ENCODE peak calls at places on chromosomes 7 and 10, in six cellular contexts. One of them, this sample, is unnamed. For H3K36me3, the result is how much of the 10 kb centered on the place peaks cover.

GRCh38 chr7:97971120-97971989 is 18.6 kb downstream of the OCM2 start:
- DNase-seq in GM06990: peak
- DNase-seq in heart left ventricle: no peak
- DNase-seq in HCT116: no peak
- DNase-seq in brain microvascular endothelial cell: peak
- DNase-seq in CD8-positive, alpha-beta memory T cell: no peak
- DNase-seq in this sample: no peak

GRCh38 chr7:27113991-27114866 is 11.7 kb upstream of the HOXA2 start:
- DNase-seq in GM06990: no peak
- DNase-seq in heart left ventricle: no peak
- DNase-seq in HCT116: no peak
- DNase-seq in brain microvascular endothelial cell: no peak
- DNase-seq in CD8-positive, alpha-beta memory T cell: no peak
- DNase-seq in this sample: peak

GRCh38 chr10:113272511-113272910 is 280.3 kb upstream of the HABP2 start:
- DNase-seq in GM06990: no peak
- DNase-seq in heart left ventricle: no peak
- DNase-seq in HCT116: no peak
- DNase-seq in brain microvascular endothelial cell: no peak
- DNase-seq in CD8-positive, alpha-beta memory T cell: no peak
- DNase-seq in this sample: no peak

GRCh38 chr7:33678675-33679335 is 226.5 kb upstream of the BMPER start:
- DNase-seq in GM06990: no peak
- DNase-seq in heart left ventricle: no peak
- DNase-seq in HCT116: no peak
- DNase-seq in brain microvascular endothelial cell: no peak
- DNase-seq in CD8-positive, alpha-beta memory T cell: no peak
- DNase-seq in this sample: no peak

GRCh38 chr7:20404371-20404770 is 73.7 kb downstream of the ITGB8 start:
- DNase-seq in GM06990: no peak
- DNase-seq in heart left ventricle: no peak
- DNase-seq in HCT116: no peak
- DNase-seq in brain microvascular endothelial cell: no peak
- DNase-seq in CD8-positive, alpha-beta memory T cell: no peak
- DNase-seq in this sample: no peak

GRCh38 chr7:4833691-4834600 is 27.9 kb downstream of the PAPOLB start:
- DNase-seq in GM06990: no peak
- DNase-seq in heart left ventricle: no peak
- DNase-seq in HCT116: no peak
- DNase-seq in brain microvascular endothelial cell: no peak
- DNase-seq in CD8-positive, alpha-beta memory T cell: no peak
- DNase-seq in this sample: no peak

GRCh38 chr10:1652151-1652550 is 85.2 kb downstream of the ADARB2 start:
- DNase-seq in GM06990: no peak
- DNase-seq in heart left ventricle: no peak
- DNase-seq in HCT116: no peak
- DNase-seq in brain microvascular endothelial cell: no peak
- DNase-seq in CD8-positive, alpha-beta memory T cell: no peak
- DNase-seq in this sample: no peak

GRCh38 chr7:48244902-48245301 is 73.6 kb downstream of the ABCA13 start:
- DNase-seq in GM06990: no peak
- DNase-seq in heart left ventricle: peak
- DNase-seq in HCT116: no peak
- DNase-seq in brain microvascular endothelial cell: peak
- DNase-seq in CD8-positive, alpha-beta memory T cell: no peak
- DNase-seq in this sample: no peak

GRCh38 chr10:3692331-3692860 is 92.6 kb downstream of the KLF6 start:
- DNase-seq in GM06990: no peak
- DNase-seq in heart left ventricle: no peak
- DNase-seq in HCT116: no peak
- DNase-seq in brain microvascular endothelial cell: no peak
- DNase-seq in CD8-positive, alpha-beta memory T cell: no peak
- DNase-seq in this sample: no peak

GRCh38 chr10:2681911-2682310 is 385.4 kb upstream of the PFKP start:
- DNase-seq in GM06990: no peak
- DNase-seq in heart left ventricle: no peak
- DNase-seq in HCT116: no peak
- DNase-seq in brain microvascular endothelial cell: no peak
- DNase-seq in CD8-positive, alpha-beta memory T cell: no peak
- DNase-seq in this sample: no peak

GRCh38 chr7:82865856-82866255 is 296.8 kb downstream of the PCLO start:
- DNase-seq in GM06990: no peak
- DNase-seq in heart left ventricle: no peak
- DNase-seq in HCT116: no peak
- DNase-seq in brain microvascular endothelial cell: no peak
- DNase-seq in CD8-positive, alpha-beta memory T cell: no peak
- DNase-seq in this sample: no peak

GRCh38 chr7:45923290-45923689 is 2.2 kb upstream of the IGFBP3 start:
- DNase-seq in GM06990: peak
- DNase-seq in heart left ventricle: peak
- DNase-seq in HCT116: no peak
- DNase-seq in brain microvascular endothelial cell: peak
- DNase-seq in CD8-positive, alpha-beta memory T cell: peak
- DNase-seq in this sample: peak

GRCh38 chr10:71009031-71009605 is 120.8 kb upstream of the PCBD1 start:
- DNase-seq in GM06990: no peak
- DNase-seq in heart left ventricle: no peak
- DNase-seq in HCT116: no peak
- DNase-seq in brain microvascular endothelial cell: no peak
- DNase-seq in CD8-positive, alpha-beta memory T cell: no peak
- DNase-seq in this sample: no peak
- H3K36me3 ChIP-seq in GM06990: under half
- H3K36me3 ChIP-seq in heart left ventricle: under half
- H3K36me3 ChIP-seq in HCT116: under half
- H3K36me3 ChIP-seq in brain microvascular endothelial cell: under half
- H3K36me3 ChIP-seq in CD8-positive, alpha-beta memory T cell: under half
- H3K36me3 ChIP-seq in this sample: under half

DNA sequence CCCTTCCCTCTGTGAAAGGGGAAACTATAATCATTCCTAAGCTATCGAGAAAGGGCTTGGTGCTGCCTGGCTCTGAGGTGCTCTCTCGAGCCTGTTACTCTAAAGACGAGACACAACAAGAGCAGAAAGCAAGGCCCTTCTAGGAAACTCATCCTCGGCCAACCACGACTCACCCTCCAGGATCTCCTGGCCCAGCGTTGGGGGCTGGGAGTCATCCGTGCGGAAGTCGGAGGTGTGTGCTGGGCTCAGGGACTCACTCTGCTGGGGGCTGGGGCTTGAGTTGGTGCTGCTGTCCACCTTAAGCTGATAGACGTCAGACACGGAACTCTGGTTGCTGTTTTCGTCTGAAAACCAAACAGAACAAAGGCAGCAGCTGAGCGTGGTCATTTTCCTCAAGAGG is 17.6 kb upstream of the BAZ1B start:
- DNase-seq in GM06990: no peak
- DNase-seq in heart left ventricle: no peak
- DNase-seq in HCT116: no peak
- DNase-seq in brain microvascular endothelial cell: no peak
- DNase-seq in CD8-positive, alpha-beta memory T cell: no peak
- DNase-seq in this sample: no peak
- H3K36me3 ChIP-seq in GM06990: under half
- H3K36me3 ChIP-seq in heart left ventricle: half or more
- H3K36me3 ChIP-seq in HCT116: under half
- H3K36me3 ChIP-seq in brain microvascular endothelial cell: half or more
- H3K36me3 ChIP-seq in CD8-positive, alpha-beta memory T cell: half or more
- H3K36me3 ChIP-seq in this sample: half or more

DNA sequence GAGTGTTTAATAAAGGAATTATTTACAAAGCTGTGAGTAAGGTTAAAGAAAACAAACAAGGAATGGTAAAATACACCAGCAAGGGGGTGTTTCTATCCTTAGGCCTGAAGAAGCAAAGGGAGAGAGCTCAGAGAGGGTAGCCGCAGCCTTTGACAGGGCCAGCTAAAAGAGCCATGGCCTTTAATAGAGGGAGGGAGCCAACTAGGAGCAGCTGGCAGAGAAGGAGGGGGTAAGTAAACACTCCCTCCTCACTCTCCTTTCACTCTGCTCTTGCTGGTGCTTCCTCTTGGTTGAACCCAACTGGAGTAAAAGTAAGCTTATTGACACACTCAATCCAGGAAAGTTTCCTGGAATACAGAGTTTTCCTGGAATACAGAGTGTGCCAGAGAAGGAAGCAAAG is 87.5 kb downstream of the CH25H start:
- DNase-seq in GM06990: no peak
- DNase-seq in heart left ventricle: no peak
- DNase-seq in HCT116: no peak
- DNase-seq in brain microvascular endothelial cell: no peak
- DNase-seq in CD8-positive, alpha-beta memory T cell: no peak
- DNase-seq in this sample: no peak
- H3K36me3 ChIP-seq in GM06990: under half
- H3K36me3 ChIP-seq in heart left ventricle: under half
- H3K36me3 ChIP-seq in HCT116: under half
- H3K36me3 ChIP-seq in brain microvascular endothelial cell: under half
- H3K36me3 ChIP-seq in CD8-positive, alpha-beta memory T cell: under half
- H3K36me3 ChIP-seq in this sample: under half

DNA sequence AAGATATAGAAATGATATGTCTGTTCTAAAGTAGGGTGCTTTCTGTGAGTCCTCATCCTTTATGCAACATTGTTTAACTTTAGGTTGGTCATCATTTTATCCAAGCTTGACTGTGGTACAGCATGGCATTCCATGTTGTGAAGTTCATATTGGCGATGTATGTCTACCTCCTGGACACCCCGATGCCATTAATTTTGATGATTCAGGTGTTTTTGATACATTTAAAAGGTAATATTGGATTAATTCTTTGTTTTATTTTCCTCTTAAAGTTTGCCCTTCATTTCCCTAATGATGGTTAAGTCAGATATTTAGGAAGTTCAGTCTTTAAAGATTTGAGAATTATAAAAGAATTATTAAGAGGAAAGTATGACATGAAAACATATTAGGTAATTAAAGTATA is 21.3 kb downstream of the HBP1 start:
- DNase-seq in GM06990: no peak
- DNase-seq in heart left ventricle: no peak
- DNase-seq in HCT116: no peak
- DNase-seq in brain microvascular endothelial cell: no peak
- DNase-seq in CD8-positive, alpha-beta memory T cell: no peak
- DNase-seq in this sample: no peak
- H3K36me3 ChIP-seq in GM06990: under half
- H3K36me3 ChIP-seq in heart left ventricle: half or more
- H3K36me3 ChIP-seq in HCT116: under half
- H3K36me3 ChIP-seq in brain microvascular endothelial cell: under half
- H3K36me3 ChIP-seq in CD8-positive, alpha-beta memory T cell: half or more
- H3K36me3 ChIP-seq in this sample: half or more

DNA sequence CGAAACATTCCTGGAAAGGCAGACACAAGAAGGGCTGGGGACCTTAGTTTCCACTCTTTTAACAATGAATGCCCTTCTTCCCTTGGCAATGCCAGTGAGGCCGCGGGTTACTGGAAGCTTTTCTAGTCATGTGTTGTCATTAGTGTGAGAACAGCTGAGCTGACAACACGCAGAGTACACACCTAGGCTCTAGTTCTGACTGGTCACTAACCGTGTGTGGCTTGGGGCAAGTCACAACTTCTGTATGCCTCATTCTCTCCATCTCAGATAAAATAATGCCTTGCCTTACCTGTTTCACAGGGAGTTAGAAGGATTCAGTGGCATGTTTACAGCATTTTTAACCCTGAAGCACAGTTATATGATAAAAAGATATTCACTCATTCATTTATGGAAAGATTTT is 31.7 kb downstream of the FBH1 start:
- DNase-seq in GM06990: no peak
- DNase-seq in heart left ventricle: no peak
- DNase-seq in HCT116: no peak
- DNase-seq in brain microvascular endothelial cell: no peak
- DNase-seq in CD8-positive, alpha-beta memory T cell: no peak
- DNase-seq in this sample: no peak
- H3K36me3 ChIP-seq in GM06990: under half
- H3K36me3 ChIP-seq in heart left ventricle: half or more
- H3K36me3 ChIP-seq in HCT116: half or more
- H3K36me3 ChIP-seq in brain microvascular endothelial cell: half or more
- H3K36me3 ChIP-seq in CD8-positive, alpha-beta memory T cell: half or more
- H3K36me3 ChIP-seq in this sample: half or more

DNA sequence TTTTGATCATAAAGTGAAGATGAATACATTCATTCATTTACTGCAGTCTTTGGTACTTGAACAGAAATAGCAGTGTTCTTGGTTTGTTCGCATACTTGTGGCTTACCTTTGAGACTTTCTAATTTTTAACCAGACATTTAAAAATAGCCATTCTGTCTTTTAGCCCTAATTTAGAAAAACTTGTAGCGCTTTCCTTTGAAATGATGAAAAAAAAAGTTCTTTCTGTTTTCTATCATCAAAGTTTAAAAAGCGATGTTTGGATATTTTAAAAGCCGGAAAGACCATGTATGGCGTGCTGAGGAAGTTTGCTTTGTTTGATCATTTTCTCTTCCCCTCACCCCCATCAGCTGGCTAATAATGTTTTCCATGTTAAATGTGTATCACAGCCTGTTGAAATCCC is 116.3 kb downstream of the CUX1 start:
- DNase-seq in GM06990: peak
- DNase-seq in heart left ventricle: no peak
- DNase-seq in HCT116: no peak
- DNase-seq in brain microvascular endothelial cell: no peak
- DNase-seq in CD8-positive, alpha-beta memory T cell: no peak
- DNase-seq in this sample: no peak
- H3K36me3 ChIP-seq in GM06990: under half
- H3K36me3 ChIP-seq in heart left ventricle: under half
- H3K36me3 ChIP-seq in HCT116: under half
- H3K36me3 ChIP-seq in brain microvascular endothelial cell: under half
- H3K36me3 ChIP-seq in CD8-positive, alpha-beta memory T cell: under half
- H3K36me3 ChIP-seq in this sample: under half

GRCh38 chr10:5450605-5451384 is 38.4 kb downstream of the NET1 start:
- DNase-seq in GM06990: no peak
- DNase-seq in heart left ventricle: no peak
- DNase-seq in HCT116: no peak
- DNase-seq in brain microvascular endothelial cell: no peak
- DNase-seq in CD8-positive, alpha-beta memory T cell: no peak
- DNase-seq in this sample: no peak
- H3K36me3 ChIP-seq in GM06990: under half
- H3K36me3 ChIP-seq in heart left ventricle: under half
- H3K36me3 ChIP-seq in HCT116: under half
- H3K36me3 ChIP-seq in brain microvascular endothelial cell: under half
- H3K36me3 ChIP-seq in CD8-positive, alpha-beta memory T cell: under half
- H3K36me3 ChIP-seq in this sample: under half

GRCh38 chr10:92027141-92027540 is 103.6 kb downstream of the BTAF1 start:
- DNase-seq in GM06990: no peak
- DNase-seq in heart left ventricle: no peak
- DNase-seq in HCT116: no peak
- DNase-seq in brain microvascular endothelial cell: no peak
- DNase-seq in CD8-positive, alpha-beta memory T cell: no peak
- DNase-seq in this sample: no peak
- H3K36me3 ChIP-seq in GM06990: under half
- H3K36me3 ChIP-seq in heart left ventricle: half or more
- H3K36me3 ChIP-seq in HCT116: under half
- H3K36me3 ChIP-seq in brain microvascular endothelial cell: under half
- H3K36me3 ChIP-seq in CD8-positive, alpha-beta memory T cell: under half
- H3K36me3 ChIP-seq in this sample: half or more

DNA sequence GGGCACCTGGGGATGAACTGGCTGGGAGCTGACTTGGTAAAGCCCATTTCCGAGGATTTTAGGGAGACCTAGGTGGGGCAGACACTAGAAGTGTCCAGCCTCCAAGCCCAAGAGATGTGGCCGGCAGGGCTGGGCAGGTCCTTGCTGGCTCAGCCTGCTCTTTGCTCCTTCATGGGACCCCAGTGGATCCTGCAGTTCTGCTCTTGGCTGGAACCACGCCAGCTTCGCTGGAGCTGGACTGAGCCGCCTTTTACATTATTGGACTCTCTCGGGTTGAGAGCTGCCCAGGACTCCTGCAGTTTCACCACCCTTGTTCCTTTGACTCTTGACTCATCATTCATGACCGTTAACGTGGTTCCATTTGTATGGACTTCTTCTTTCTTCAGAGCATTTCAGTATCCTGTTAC is 5.7 kb downstream of the PPIF start:
- DNase-seq in GM06990: no peak
- DNase-seq in heart left ventricle: no peak
- DNase-seq in HCT116: no peak
- DNase-seq in brain microvascular endothelial cell: no peak
- DNase-seq in CD8-positive, alpha-beta memory T cell: no peak
- DNase-seq in this sample: peak
- H3K36me3 ChIP-seq in GM06990: under half
- H3K36me3 ChIP-seq in heart left ventricle: half or more
- H3K36me3 ChIP-seq in HCT116: half or more
- H3K36me3 ChIP-seq in brain microvascular endothelial cell: half or more
- H3K36me3 ChIP-seq in CD8-positive, alpha-beta memory T cell: half or more
- H3K36me3 ChIP-seq in this sample: under half

This sample was measured in upper lobe of left lung.